ENCODE peak calls at places on chromosomes 12 and 14, in six cellular contexts. One of them, this sample, is unnamed.

GRCh38 chr14:101248056-101248725 is 313.1 kb upstream of the DIO3 start:
- DNase-seq in upper lobe of right lung: no peak
- DNase-seq in left lung: no peak
- DNase-seq in fibroblast of the aortic adventitia: no peak
- DNase-seq in keratinocyte: no peak
- DNase-seq in tibial nerve: no peak
- DNase-seq in this sample: no peak

GRCh38 chr12:114623737-114624136 is 60.2 kb downstream of the TBX3 start:
- DNase-seq in keratinocyte: no peak
- DNase-seq in tibial nerve: no peak
- DNase-seq in fibroblast of the aortic adventitia: no peak
- DNase-seq in upper lobe of right lung: no peak
- DNase-seq in left lung: no peak
- DNase-seq in this sample: no peak

GRCh38 chr12:59084758-59085383 is 164.6 kb upstream of the LRIG3 start:
- DNase-seq in keratinocyte: no peak
- DNase-seq in fibroblast of the aortic adventitia: peak; percentile 92
- DNase-seq in left lung: no peak
- DNase-seq in tibial nerve: no peak
- DNase-seq in upper lobe of right lung: no peak
- DNase-seq in this sample: peak; percentile 51

GRCh38 chr12:96571101-96571862 is 81.9 kb downstream of the CFAP54 start:
- DNase-seq in keratinocyte: no peak
- DNase-seq in upper lobe of right lung: no peak
- DNase-seq in left lung: no peak
- DNase-seq in tibial nerve: no peak
- DNase-seq in fibroblast of the aortic adventitia: no peak
- DNase-seq in this sample: no peak

GRCh38 chr12:94867066-94867855 is 136.2 kb downstream of the NDUFA12 start:
- DNase-seq in fibroblast of the aortic adventitia: no peak
- DNase-seq in tibial nerve: no peak
- DNase-seq in keratinocyte: no peak
- DNase-seq in left lung: no peak
- DNase-seq in upper lobe of right lung: no peak
- DNase-seq in this sample: no peak

GRCh38 chr12:108338915-108339657 is at the start of gene CMKLR1:
- DNase-seq in fibroblast of the aortic adventitia: no peak
- DNase-seq in upper lobe of right lung: peak; percentile 74
- DNase-seq in tibial nerve: no peak
- DNase-seq in left lung: peak; percentile 53
- DNase-seq in keratinocyte: no peak
- DNase-seq in this sample: no peak

GRCh38 chr12:94644622-94645021 is 5.7 kb downstream of the TMCC3 start:
- DNase-seq in left lung: no peak
- DNase-seq in tibial nerve: no peak
- DNase-seq in fibroblast of the aortic adventitia: peak; percentile 30
- DNase-seq in keratinocyte: no peak
- DNase-seq in upper lobe of right lung: no peak
- DNase-seq in this sample: no peak

GRCh38 chr14:105528859-105529505 is 2.6 kb downstream of the TMEM121 start:
- DNase-seq in keratinocyte: no peak
- DNase-seq in left lung: no peak
- DNase-seq in upper lobe of right lung: peak; percentile 66
- DNase-seq in fibroblast of the aortic adventitia: no peak
- DNase-seq in tibial nerve: no peak
- DNase-seq in this sample: no peak

GRCh38 chr12:132341318-132342050 is 12.1 kb upstream of the GALNT9 start:
- DNase-seq in keratinocyte: no peak
- DNase-seq in upper lobe of right lung: no peak
- DNase-seq in left lung: no peak
- DNase-seq in tibial nerve: no peak
- DNase-seq in fibroblast of the aortic adventitia: no peak
- DNase-seq in this sample: no peak

GRCh38 chr14:57182760-57183503 is 85.8 kb downstream of the EXOC5 start:
- DNase-seq in tibial nerve: no peak
- DNase-seq in fibroblast of the aortic adventitia: peak; percentile 3
- DNase-seq in upper lobe of right lung: no peak
- DNase-seq in keratinocyte: no peak
- DNase-seq in left lung: no peak
- DNase-seq in this sample: no peak

GRCh38 chr12:62781136-62781880 is 153.6 kb downstream of the PPM1H start:
- DNase-seq in left lung: no peak
- DNase-seq in tibial nerve: no peak
- DNase-seq in upper lobe of right lung: no peak
- DNase-seq in keratinocyte: no peak
- DNase-seq in fibroblast of the aortic adventitia: no peak
- DNase-seq in this sample: no peak

GRCh38 chr14:83164016-83164415 is 1630.4 kb upstream of the SEL1L start:
- DNase-seq in left lung: no peak
- DNase-seq in upper lobe of right lung: no peak
- DNase-seq in tibial nerve: no peak
- DNase-seq in keratinocyte: no peak
- DNase-seq in fibroblast of the aortic adventitia: no peak
- DNase-seq in this sample: no peak

GRCh38 chr12:1993871-1994371 is 10.3 kb downstream of the DCP1B start:
- DNase-seq in tibial nerve: no peak
- DNase-seq in upper lobe of right lung: no peak
- DNase-seq in fibroblast of the aortic adventitia: peak; percentile 47
- DNase-seq in left lung: no peak
- DNase-seq in keratinocyte: no peak
- DNase-seq in this sample: no peak

GRCh38 chr12:75409833-75410232 is 18.9 kb downstream of the GLIPR1L2 start:
- DNase-seq in keratinocyte: no peak
- DNase-seq in tibial nerve: no peak
- DNase-seq in fibroblast of the aortic adventitia: no peak
- DNase-seq in left lung: no peak
- DNase-seq in upper lobe of right lung: no peak
- DNase-seq in this sample: no peak

GRCh38 chr12:40054554-40055226 is 51.2 kb downstream of the SLC2A13 start:
- DNase-seq in left lung: peak; percentile 32
- DNase-seq in keratinocyte: peak; percentile 0
- DNase-seq in upper lobe of right lung: no peak
- DNase-seq in fibroblast of the aortic adventitia: peak; percentile 86
- DNase-seq in tibial nerve: no peak
- DNase-seq in this sample: no peak

DNA sequence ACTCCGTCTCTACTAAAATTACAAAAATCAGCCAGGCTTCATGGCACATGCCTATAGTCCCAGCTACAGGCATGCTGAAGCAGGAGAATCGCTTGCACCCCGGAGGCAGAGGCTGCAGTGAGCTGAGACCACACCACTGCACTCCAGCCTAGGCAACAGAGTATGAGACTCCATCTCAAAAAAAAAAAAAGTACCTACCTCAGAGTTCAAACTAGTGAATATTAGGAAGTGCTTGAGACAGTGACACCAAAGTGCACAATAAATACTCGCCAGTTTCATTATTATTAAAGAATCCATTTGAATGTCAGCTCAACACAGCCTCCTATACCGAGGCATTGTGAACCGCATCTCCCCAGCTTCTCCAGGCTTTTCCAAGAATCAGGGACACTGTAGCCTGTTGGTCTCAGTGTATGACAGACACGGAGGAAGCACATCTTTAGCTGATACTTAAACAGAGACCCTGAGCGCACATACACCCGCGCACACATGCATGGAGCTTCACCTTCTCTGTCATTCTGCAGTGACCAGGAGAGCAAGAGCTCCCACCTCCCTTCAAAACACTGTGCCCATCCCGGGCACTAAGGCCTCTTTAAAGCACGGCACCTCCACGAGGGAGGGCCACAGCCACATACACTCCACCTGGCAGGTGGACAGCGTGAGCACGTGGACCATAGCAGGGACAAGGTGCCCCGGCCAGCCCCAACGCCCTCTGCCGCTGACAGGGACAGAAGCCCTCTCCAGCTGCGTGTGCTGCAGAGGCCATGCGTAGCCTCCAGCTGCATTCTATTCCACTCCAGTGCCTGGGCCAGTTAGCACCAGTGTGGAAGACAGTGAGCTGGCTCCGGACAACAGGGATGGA is 5.2 kb downstream of the GAPDH start:
- DNase-seq in keratinocyte: no peak
- DNase-seq in upper lobe of right lung: no peak
- DNase-seq in left lung: no peak
- DNase-seq in tibial nerve: no peak
- DNase-seq in fibroblast of the aortic adventitia: peak; percentile 27
- DNase-seq in this sample: no peak
- H3K4me3 ChIP-seq in keratinocyte: no peak overlapping the region
- H3K4me3 ChIP-seq in upper lobe of right lung: no peak overlapping the region
- H3K4me3 ChIP-seq in left lung: peak overlapping the region; percentile 18
- H3K4me3 ChIP-seq in tibial nerve: no peak overlapping the region
- H3K4me3 ChIP-seq in fibroblast of the aortic adventitia: no peak overlapping the region
- H3K4me3 ChIP-seq in this sample: no peak overlapping the region

GRCh38 chr14:62077676-62078261 is 315.5 kb downstream of the SNAPC1 start:
- DNase-seq in keratinocyte: no peak
- DNase-seq in tibial nerve: no peak
- DNase-seq in left lung: no peak
- DNase-seq in fibroblast of the aortic adventitia: no peak
- DNase-seq in upper lobe of right lung: no peak
- DNase-seq in this sample: no peak

GRCh38 chr14:62079035-62079434 is 316.8 kb downstream of the SNAPC1 start:
- DNase-seq in upper lobe of right lung: no peak
- DNase-seq in keratinocyte: no peak
- DNase-seq in tibial nerve: no peak
- DNase-seq in left lung: no peak
- DNase-seq in fibroblast of the aortic adventitia: no peak
- DNase-seq in this sample: no peak

GRCh38 chr14:62081012-62081612 is 318.9 kb downstream of the SNAPC1 start:
- DNase-seq in keratinocyte: no peak
- DNase-seq in left lung: no peak
- DNase-seq in fibroblast of the aortic adventitia: no peak
- DNase-seq in tibial nerve: no peak
- DNase-seq in upper lobe of right lung: no peak
- DNase-seq in this sample: no peak

GRCh38 chr14:62076368-62076767 is 314.1 kb downstream of the SNAPC1 start:
- DNase-seq in upper lobe of right lung: no peak
- DNase-seq in tibial nerve: no peak
- DNase-seq in fibroblast of the aortic adventitia: no peak
- DNase-seq in left lung: no peak
- DNase-seq in keratinocyte: no peak
- DNase-seq in this sample: no peak

DNA sequence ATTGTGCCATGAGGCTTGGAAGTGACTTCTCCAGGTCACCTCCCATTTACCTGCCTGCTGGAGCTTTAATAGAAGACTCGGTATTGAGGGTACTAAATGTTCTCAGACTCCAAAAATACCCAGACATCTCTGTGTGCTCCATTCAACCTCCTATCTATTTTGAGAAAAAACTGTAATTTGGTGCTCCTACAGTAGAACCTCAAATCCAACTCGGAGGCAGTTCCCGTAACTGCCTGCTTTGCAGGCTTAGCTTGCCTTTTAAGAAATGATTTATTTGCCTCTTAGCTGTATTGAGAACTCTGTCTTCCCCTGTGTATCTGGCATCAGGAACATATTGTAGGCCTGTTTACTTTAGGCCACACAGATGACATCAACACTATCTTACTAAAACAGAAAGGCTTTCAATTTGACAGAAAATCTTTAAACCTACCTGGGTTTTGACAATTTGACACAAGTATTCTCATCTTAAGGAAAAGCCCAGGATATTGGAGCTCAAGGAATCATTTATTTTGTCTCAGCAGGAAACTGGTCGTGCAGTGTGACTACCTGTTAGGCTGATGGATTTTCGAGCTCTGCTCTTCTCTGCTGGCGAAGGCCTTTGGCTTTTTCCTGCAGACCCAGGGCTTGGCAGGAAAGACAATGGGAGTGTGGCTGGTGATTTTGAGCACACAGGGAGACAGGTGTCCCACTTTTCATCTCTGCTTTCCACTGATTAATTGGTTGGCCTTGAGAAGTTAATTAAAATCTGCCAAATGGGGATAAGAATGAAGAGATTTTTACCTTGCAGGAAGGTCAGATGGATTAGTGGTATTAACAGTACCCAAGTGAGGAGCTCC is 314.8 kb downstream of the SNAPC1 start:
- DNase-seq in tibial nerve: no peak
- DNase-seq in fibroblast of the aortic adventitia: no peak
- DNase-seq in upper lobe of right lung: no peak
- DNase-seq in left lung: no peak
- DNase-seq in keratinocyte: no peak
- DNase-seq in this sample: no peak
- H3K4me3 ChIP-seq in tibial nerve: no peak overlapping the region
- H3K4me3 ChIP-seq in fibroblast of the aortic adventitia: no peak overlapping the region
- H3K4me3 ChIP-seq in upper lobe of right lung: no peak overlapping the region
- H3K4me3 ChIP-seq in left lung: no peak overlapping the region
- H3K4me3 ChIP-seq in keratinocyte: no peak overlapping the region
- H3K4me3 ChIP-seq in this sample: no peak overlapping the region

DNA sequence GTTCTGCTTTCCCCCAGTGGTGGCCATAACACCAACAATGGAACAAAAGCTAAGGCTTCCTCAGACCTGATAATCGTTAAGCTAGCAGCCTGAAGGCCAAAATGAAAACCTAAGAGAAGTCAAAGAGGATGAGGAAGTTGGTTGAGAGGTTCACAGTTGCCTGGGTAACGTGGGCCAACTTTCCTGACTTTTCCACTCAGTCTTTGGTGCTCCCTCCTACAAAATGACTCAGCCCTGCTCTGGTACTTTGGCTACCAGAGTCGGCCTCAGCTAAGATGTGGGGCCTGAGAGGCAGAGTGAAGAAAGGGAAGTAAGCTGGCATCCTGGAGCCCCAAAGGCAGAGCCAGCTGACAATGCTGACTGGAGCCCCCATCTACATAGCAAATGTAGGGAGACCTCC is 14.9 kb upstream of the FKBP11 start:
- DNase-seq in tibial nerve: no peak
- DNase-seq in keratinocyte: no peak
- DNase-seq in upper lobe of right lung: no peak
- DNase-seq in fibroblast of the aortic adventitia: no peak
- DNase-seq in left lung: no peak
- DNase-seq in this sample: no peak
- H3K4me3 ChIP-seq in tibial nerve: no peak overlapping the region
- H3K4me3 ChIP-seq in keratinocyte: no peak overlapping the region
- H3K4me3 ChIP-seq in upper lobe of right lung: no peak overlapping the region
- H3K4me3 ChIP-seq in fibroblast of the aortic adventitia: no peak overlapping the region
- H3K4me3 ChIP-seq in left lung: no peak overlapping the region
- H3K4me3 ChIP-seq in this sample: no peak overlapping the region

DNA sequence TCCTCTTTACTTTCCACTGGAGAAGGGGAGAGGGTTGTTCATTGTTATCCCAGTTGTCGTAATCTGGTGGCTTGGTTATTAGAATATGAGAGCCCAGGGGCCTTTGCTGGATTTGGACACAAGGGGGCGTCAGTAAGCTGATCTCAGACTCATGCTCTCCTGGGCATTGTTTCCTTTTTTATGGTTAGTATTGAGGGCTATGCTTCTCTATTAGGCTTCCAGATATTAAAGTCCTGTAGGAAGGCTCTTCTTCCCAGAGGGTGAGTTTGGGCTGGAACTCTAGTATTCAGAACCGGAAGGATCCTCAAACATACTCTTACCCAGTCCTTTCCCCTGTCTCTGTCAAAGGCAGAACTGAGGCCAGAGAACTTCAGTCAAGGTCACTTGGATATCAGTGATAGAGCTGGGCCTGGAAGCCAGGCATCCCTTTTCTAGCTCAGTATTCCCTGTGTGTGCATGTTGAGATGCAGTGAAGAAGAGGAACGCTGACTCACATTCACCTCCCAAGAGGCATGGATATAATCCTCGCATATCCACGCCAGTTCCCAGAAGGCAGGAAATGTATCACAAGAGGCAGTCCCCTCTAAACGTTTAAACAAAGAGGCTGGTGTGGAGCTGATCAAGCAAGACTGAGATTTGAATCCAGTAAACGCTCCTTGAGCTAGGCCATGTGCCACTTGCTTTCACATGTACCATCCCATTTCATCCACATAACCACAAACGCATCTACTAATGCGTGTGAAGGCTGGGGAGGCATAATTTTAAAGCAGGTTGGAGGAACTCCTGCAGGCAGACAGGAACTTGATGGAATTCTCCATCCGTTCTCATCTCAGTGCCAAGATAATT is 41.6 kb downstream of the UBE3B start:
- DNase-seq in upper lobe of right lung: no peak
- DNase-seq in keratinocyte: no peak
- DNase-seq in tibial nerve: peak; percentile 46
- DNase-seq in left lung: no peak
- DNase-seq in fibroblast of the aortic adventitia: peak; percentile 92
- DNase-seq in this sample: peak; percentile 3
- H3K4me3 ChIP-seq in upper lobe of right lung: no peak overlapping the region
- H3K4me3 ChIP-seq in keratinocyte: no peak overlapping the region
- H3K4me3 ChIP-seq in tibial nerve: no peak overlapping the region
- H3K4me3 ChIP-seq in left lung: no peak overlapping the region
- H3K4me3 ChIP-seq in fibroblast of the aortic adventitia: no peak overlapping the region
- H3K4me3 ChIP-seq in this sample: no peak overlapping the region